ENCODE peak calls at places on chromosomes 11 and 22, in nine cellular contexts. H is activated CD4-positive, alpha-beta T cell treated with anti-CD3 and anti-CD28 coated beads, Interleukin-2, amount 10 ng/mL, durations not matched to agents 7 days and 5 days; X is stimulated activated CD4-positive, alpha-beta T cell treated with anti-CD3 and anti-CD28 coated beads, Interleukin-4, amount 100 ng/mL, for 4 hours; I is stimulated activated naive CD8-positive, alpha-beta T cell treated with anti-CD3 and anti-CD28 coated beads, Interleukin-15, Interleukin-2, amounts not matched to agents 100 U/mL and 50 U/mL, for 24 hours; E is dermis blood vessel endothelial cell; W is amniotic stem cell; L is cerebellar cortex; K is astrocyte; J is foreskin fibroblast. G is an unnamed sample.

GRCh38 chr22:50621491-50621880 is 6.5 kb downstream of the ARSA start:
- DNase-seq in K (no peak), E (no peak), W (no peak), X (peak), J (no peak), L (peak), I (peak), H (peak), G (no peak)

GRCh38 chr11:114348200-114349191 is 51.8 kb downstream of the C11orf71 start:
- DNase-seq in L (peak), K (peak), W (peak), I (peak), E (peak), J (peak), X (peak), H (peak), G (peak)

GRCh38 chr11:1260023-1260501 is 37.2 kb downstream of the MUC5B start:
- DNase-seq in K (no peak), X (no peak), W (no peak), E (peak), J (peak), I (peak), H (peak), L (no peak), G (no peak)

GRCh38 chr22:37484115-37485005 is 1.8 kb downstream of the MFNG start:
- DNase-seq in W (no peak), L (no peak), I (peak), H (peak), X (peak), K (no peak), E (peak), J (no peak), G (no peak)

GRCh38 chr11:14308114-14308896 is 50.7 kb downstream of the RRAS2 start:
- DNase-seq in W (no peak), L (peak), H (peak), J (peak), X (no peak), E (peak), K (peak), I (no peak), G (peak)

GRCh38 chr11:60263434-60263833 is 17.0 kb upstream of the MS4A4A start:
- DNase-seq in J (no peak), I (no peak), K (no peak), X (no peak), W (no peak), H (no peak), L (no peak), E (no peak), G (no peak)

GRCh38 chr11:86182976-86183584 is 61.5 kb upstream of the EED start:
- DNase-seq in J (no peak), X (peak), I (peak), K (peak), H (peak), E (no peak), L (no peak), W (no peak), G (peak)

GRCh38 chr22:45112136-45112879 is 51.4 kb upstream of the NUP50 start:
- DNase-seq in K (no peak), H (no peak), W (no peak), J (peak), X (no peak), L (no peak), I (no peak), E (no peak), G (peak)

GRCh38 chr11:1935156-1936071 is 11.7 kb upstream of the MRPL23 start:
- DNase-seq in J (no peak), L (no peak), E (no peak), W (no peak), K (no peak), I (no peak), H (peak), X (no peak), G (no peak)

GRCh38 chr22:24066260-24066659 is 55.2 kb downstream of the CABIN1 start:
- DNase-seq in I (no peak), L (no peak), E (peak), J (peak), X (no peak), K (no peak), W (no peak), H (no peak), G (no peak)

GRCh38 chr11:127274328-127274676 is 273.7 kb upstream of the KIRREL3 start:
- DNase-seq in I (no peak), W (no peak), E (no peak), K (no peak), X (no peak), J (no peak), H (no peak), L (no peak), G (no peak)

GRCh38 chr11:60127311-60127811 is 38.9 kb downstream of the MS4A2 start:
- DNase-seq in L (no peak), W (no peak), I (no peak), E (no peak), K (no peak), J (no peak), H (no peak), X (no peak), G (no peak)

GRCh38 chr11:2205214-2205770 is 33.7 kb upstream of the TH start:
- DNase-seq in J (no peak), I (no peak), K (no peak), E (no peak), L (no peak), W (no peak), H (no peak), X (no peak), G (no peak)

GRCh38 chr11:83006877-83007330 is 64.8 kb downstream of the RAB30 start:
- DNase-seq in I (peak), L (no peak), H (no peak), J (no peak), E (no peak), K (no peak), W (no peak), X (no peak), G (no peak)

G was measured in IMR-90.